ENCODE peak calls at places on chromosomes 12 and 14, in four cellular contexts. X is HFF-Myc, P is epithelial cell of proximal tubule, T is left lung. K is an unnamed sample.

GRCh38 chr14:52268191-52269061 is 928 bp downstream of the PTGDR start:
- DNase-seq in T (no peak), X (no peak), P (no peak), K (no peak)

GRCh38 chr14:51652168-51653095 is 722 bp downstream of the FRMD6 start:
- DNase-seq in X (no peak), T (peak), P (no peak), K (peak)

GRCh38 chr14:42045393-42045792 is 438.7 kb downstream of the LRFN5 start:
- DNase-seq in P (no peak), T (no peak), X (no peak), K (no peak)

GRCh38 chr14:38004610-38004879 is 203.2 kb upstream of the SSTR1 start:
- DNase-seq in X (no peak), T (no peak), P (no peak), K (no peak)

GRCh38 chr14:88270781-88271180 is 52.3 kb downstream of the KCNK10 start:
- DNase-seq in P (no peak), T (no peak), X (no peak), K (no peak)

GRCh38 chr12:41992029-41992428 is 152.6 kb downstream of the GXYLT1 start:
- DNase-seq in T (no peak), P (peak), X (no peak), K (no peak)

GRCh38 chr12:9701380-9702154 is 31.3 kb downstream of the CLECL1 start:
- DNase-seq in X (no peak), P (no peak), T (no peak), K (no peak)

GRCh38 chr14:75725481-75725880 is 64.4 kb downstream of the TTLL5 start:
- DNase-seq in X (no peak), P (no peak), T (no peak), K (no peak)

GRCh38 chr14:62283837-62284236 is 521.6 kb downstream of the SNAPC1 start:
- DNase-seq in X (no peak), T (no peak), P (no peak), K (no peak)

GRCh38 chr12:79063258-79063657 is 198.7 kb downstream of the SYT1 start:
- DNase-seq in T (no peak), P (no peak), X (no peak), K (no peak)

GRCh38 chr14:50040401-50040775 is 76.0 kb downstream of the VCPKMT start:
- DNase-seq in T (no peak), X (peak), P (no peak), K (no peak)

GRCh38 chr14:53620325-53620716 is 336.3 kb downstream of the BMP4 start:
- DNase-seq in T (no peak), P (peak), X (no peak), K (no peak)

GRCh38 chr14:70685480-70686197 is 43.9 kb downstream of the TTC9 start:
- DNase-seq in T (no peak), P (no peak), X (no peak), K (no peak)

GRCh38 chr14:52020866-52021717 is 31.7 kb downstream of the RTRAF start:
- DNase-seq in P (no peak), X (no peak), T (no peak), K (no peak)

GRCh38 chr14:71290960-71291466 is 383.8 kb downstream of the PCNX1 start:
- DNase-seq in X (peak), P (peak), T (peak), K (no peak)

GRCh38 chr12:101013993-101014392 is 196.0 kb downstream of the SLC5A8 start:
- DNase-seq in P (no peak), X (no peak), T (no peak), K (no peak)

GRCh38 chr12:112013601-112014402 is 576 bp downstream of the ERP29 start:
- DNase-seq in X (peak), P (peak), T (peak), K (peak)

GRCh38 chr12:127600211-127600610 is 666.8 kb upstream of the TMEM132C start:
- DNase-seq in P (no peak), X (no peak), T (no peak), K (no peak)

GRCh38 chr14:74981833-74982232 is 20.9 kb upstream of the EIF2B2 start:
- DNase-seq in P (no peak), T (no peak), X (no peak), K (no peak)

GRCh38 chr14:33401326-33401725 is 462.6 kb downstream of the NPAS3 start:
- DNase-seq in T (no peak), P (no peak), X (no peak), K (no peak)

GRCh38 chr12:3727877-3728632 is 24.9 kb downstream of the CRACR2A start:
- DNase-seq in T (no peak), X (no peak), P (no peak), K (no peak)

GRCh38 chr14:29584992-29585391 is 342.7 kb downstream of the PRKD1 start:
- DNase-seq in X (peak), P (peak), T (peak), K (no peak)

GRCh38 chr14:64760146-64760755 is 56.0 kb downstream of the PLEKHG3 start:
- DNase-seq in X (no peak), T (no peak), P (no peak), K (no peak)

GRCh38 chr12:9404469-9405260 is 196.5 kb upstream of the PZP start:
- DNase-seq in T (no peak), P (no peak), X (no peak), K (no peak)

GRCh38 chr14:23112359-23113178 is 6.5 kb downstream of the CEBPE start:
- DNase-seq in X (no peak), T (no peak), P (no peak), K (no peak)

GRCh38 chr14:97129639-97130038 is 332.5 kb downstream of the VRK1 start:
- DNase-seq in P (no peak), X (no peak), T (no peak), K (no peak)

GRCh38 chr12:100794441-100795192 is at the start of gene ANO4:
- DNase-seq in X (no peak), P (no peak), T (no peak), K (no peak)

GRCh38 chr12:133206390-133206789 is 25.1 kb downstream of the ZNF268 start:
- DNase-seq in P (no peak), X (no peak), T (no peak), K (no peak)

GRCh38 chr12:28378749-28379148 is 188.5 kb downstream of the CCDC91 start:
- DNase-seq in X (peak), T (no peak), P (no peak), K (no peak)

GRCh38 chr12:129607293-129607692 is 296.5 kb downstream of the TMEM132D start:
- DNase-seq in X (no peak), T (no peak), P (peak), K (no peak)

GRCh38 chr12:111412007-111412829 is 6.5 kb downstream of the SH2B3 start:
- DNase-seq in P (no peak), X (no peak), T (no peak), K (no peak)

GRCh38 chr14:104003616-104004015 is 61.3 kb upstream of the RD3L start:
- DNase-seq in X (no peak), P (no peak), T (no peak), K (no peak)

GRCh38 chr14:103999795-104000440 is 57.6 kb upstream of the RD3L start:
- DNase-seq in T (no peak), P (no peak), X (no peak), K (no peak)

GRCh38 chr14:103997391-103997790 is 55.1 kb upstream of the RD3L start:
- DNase-seq in X (no peak), T (no peak), P (no peak), K (no peak)

GRCh38 chr14:103998027-103998426 is 55.7 kb upstream of the RD3L start:
- DNase-seq in P (no peak), X (no peak), T (no peak), K (no peak)

DNA sequence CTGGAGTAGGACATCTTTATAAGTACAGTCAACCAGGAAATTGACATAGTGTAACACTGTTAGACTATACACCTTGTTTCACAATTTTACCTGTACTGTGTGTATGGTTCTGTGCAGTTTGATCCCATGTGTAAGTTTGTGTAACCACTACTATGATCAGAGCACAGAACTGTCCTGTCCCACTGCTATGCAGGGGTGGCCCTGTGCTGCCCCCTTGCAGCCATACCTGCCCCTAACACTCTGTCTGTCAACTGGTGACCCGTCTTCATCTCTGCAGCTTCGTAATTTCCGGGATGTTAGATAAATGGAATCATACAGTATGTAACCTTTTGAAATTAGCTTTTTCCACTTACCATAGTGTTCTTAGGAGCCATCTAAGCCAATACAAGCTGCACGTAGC is 58.7 kb upstream of the RD3L start:
- DNase-seq in T (no peak), P (no peak), X (no peak), K (no peak)
- TF ChIP-seq CTCF in T (no peak), P (peak), X (peak), K (peak)

GRCh38 chr14:89417469-89418225 is 614 bp upstream of the FOXN3 start:
- DNase-seq in P (no peak), T (peak), X (no peak), K (peak)
- TF ChIP-seq CTCF in P (peak), T (peak), X (peak), K (peak)

GRCh38 chr12:48197549-48197966 is 5.5 kb downstream of the OR10AD1 start:
- DNase-seq in X (no peak), T (no peak), P (peak), K (no peak)
- TF ChIP-seq CTCF in X (peak), T (no peak), P (peak), K (peak)

GRCh38 chr12:68899251-68899771 is 33.7 kb downstream of the CPM start:
- DNase-seq in T (peak), P (peak), X (peak), K (no peak)
- TF ChIP-seq CTCF in T (no peak), P (peak), X (peak), K (no peak)

GRCh38 chr12:88579572-88579940 is 715 bp downstream of the KITLG start:
- DNase-seq in T (peak), P (no peak), X (no peak), K (no peak)

GRCh38 chr12:88579941-88580871 is at the start of gene KITLG:
- DNase-seq in T (peak), P (no peak), X (no peak), K (peak)

GRCh38 chr12:88577537-88577936 is 2.7 kb downstream of the KITLG start:
- DNase-seq in P (no peak), X (no peak), T (no peak), K (no peak)

GRCh38 chr12:88578274-88578673 is 2.0 kb downstream of the KITLG start:
- DNase-seq in X (no peak), T (no peak), P (no peak), K (no peak)

GRCh38 chr12:88578821-88579518 is 1.3 kb downstream of the KITLG start:
- DNase-seq in P (no peak), X (no peak), T (no peak), K (no peak)
- TF ChIP-seq CTCF in P (peak), X (peak), T (peak), K (peak)

DNA sequence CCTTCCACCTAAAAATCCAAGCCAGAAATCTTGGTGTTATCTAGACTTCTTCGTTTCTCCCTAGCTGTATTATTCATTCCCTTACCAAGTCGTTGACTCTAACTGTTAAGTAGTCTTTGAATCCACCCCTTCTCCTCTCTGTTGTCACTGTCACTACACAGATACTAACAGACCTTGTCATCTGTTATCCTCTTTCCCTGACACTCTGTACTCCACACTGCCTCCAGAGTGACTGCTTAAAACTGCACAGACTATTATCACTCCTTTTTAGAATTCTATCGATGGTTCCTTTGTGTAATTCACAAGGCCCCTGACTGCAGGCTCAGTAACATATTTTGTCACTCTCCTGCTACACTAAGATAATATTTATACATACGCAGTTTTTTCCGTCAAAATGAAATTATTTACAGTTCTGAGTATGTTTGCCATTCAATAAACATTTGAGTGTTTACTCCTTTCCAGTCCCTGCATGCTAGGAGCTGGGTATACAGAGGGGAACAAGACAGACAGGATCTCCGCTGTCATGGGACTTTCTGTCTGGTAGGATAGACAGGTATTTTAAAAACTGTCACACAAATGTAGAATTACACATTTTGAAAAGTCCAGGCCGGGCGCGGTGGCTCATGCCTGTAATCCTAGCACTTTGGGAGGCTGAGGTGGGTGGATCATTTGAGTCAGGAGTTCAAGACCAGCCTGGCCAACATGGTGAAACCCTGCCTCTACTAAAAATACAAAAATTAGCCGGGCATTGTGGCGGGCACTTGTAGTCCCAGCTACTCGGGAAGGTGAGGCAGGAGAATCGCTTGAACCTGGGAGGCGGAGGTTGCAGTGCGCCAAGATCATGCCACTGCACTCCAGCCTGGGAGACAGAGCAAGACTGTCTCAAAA is 3.8 kb downstream of the MARS1 start:
- DNase-seq in P (no peak), T (no peak), X (no peak), K (no peak)
- TF ChIP-seq CTCF in P (peak), T (no peak), X (no peak), K (peak)

GRCh38 chr14:95098984-95099599 is 58.2 kb downstream of the DICER1 start:
- DNase-seq in P (no peak), T (peak), X (peak), K (no peak)
- TF ChIP-seq CTCF in P (peak), T (peak), X (peak), K (peak)

DNA sequence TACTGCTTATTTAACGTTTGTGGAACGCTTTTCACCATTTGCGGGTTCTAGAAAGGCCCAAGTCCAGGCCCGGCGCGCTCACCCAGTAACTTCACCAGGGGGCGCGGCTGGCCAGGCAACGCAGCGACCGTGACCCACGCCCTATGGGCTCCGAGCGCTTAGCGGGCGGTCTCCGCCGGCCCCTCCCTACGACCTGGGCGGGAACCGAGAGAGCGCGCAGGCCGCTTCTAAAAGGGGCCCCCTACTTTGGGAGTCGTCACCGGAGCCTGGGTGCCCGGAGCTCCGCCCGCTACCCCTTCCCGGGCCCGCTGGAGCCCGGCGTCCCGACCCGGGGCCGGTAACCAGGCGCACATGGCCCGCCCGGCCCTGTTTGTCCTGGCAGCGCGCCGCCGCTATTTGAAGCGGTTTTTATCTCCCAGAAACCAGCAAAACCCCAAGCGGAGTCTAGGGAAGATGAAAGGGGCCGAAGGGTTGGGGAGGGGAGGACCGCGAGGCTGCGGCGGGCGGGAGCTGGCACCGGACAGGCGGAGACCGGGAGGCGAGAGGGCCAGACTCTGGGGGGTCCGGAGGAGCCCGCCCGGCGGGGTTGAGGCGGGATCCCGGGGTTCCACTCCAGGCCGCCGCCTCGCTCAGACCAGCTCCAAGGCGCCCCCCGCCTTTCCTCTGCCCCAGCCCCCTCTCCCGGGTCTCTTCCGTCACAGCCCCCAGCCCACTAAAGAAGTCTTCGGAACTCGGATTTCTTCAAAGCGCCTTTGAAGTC is 3.5 kb upstream of the AAAS start:
- DNase-seq in P (no peak), X (no peak), T (peak), K (peak)
- TF ChIP-seq CTCF in P (peak), X (peak), T (peak), K (peak)

DNA sequence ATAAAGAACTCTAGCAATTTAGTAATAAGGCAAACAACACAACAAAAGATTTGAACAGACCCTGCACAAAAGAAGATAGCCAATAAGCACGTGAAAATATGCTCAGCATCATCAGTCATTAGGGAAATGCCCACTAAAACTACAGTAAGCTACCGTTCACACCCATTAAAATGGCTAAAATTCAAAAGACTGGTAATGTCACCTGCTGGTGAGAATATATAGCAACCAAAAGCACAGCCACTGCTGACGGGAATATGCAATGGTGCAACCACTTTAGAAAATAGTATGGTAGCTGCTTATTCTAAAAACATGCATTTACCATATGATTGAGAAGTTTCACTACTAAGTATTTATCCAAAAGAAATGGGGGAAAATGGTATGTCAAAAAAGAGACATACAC is 74.9 kb downstream of the DPF3 start:
- DNase-seq in T (no peak), X (no peak), P (no peak), K (no peak)
- TF ChIP-seq CTCF in T (no peak), X (no peak), P (no peak), K (peak)

GRCh38 chr14:68921666-68922065 is 57.4 kb downstream of the ACTN1 start:
- DNase-seq in P (no peak), X (no peak), T (no peak), K (no peak)
- TF ChIP-seq CTCF in P (peak), X (no peak), T (no peak), K (no peak)